ENCODE peak calls at places on chromosome 18, in nine cellular contexts. One of them, this sample, is unnamed.

GRCh38 chr18:36590621-36591580 is 237.9 kb downstream of the TPGS2 start:
- DNase-seq in HCT116: no peak
- DNase-seq in fibroblast of pulmonary artery: no peak
- DNase-seq in CD8-positive, alpha-beta T cell: no peak
- DNase-seq in lower lobe of right lung: no peak
- DNase-seq in cardiac muscle cell: no peak
- DNase-seq in right atrium auricular region: peak; percentile 44
- DNase-seq in PC-9: no peak
- DNase-seq in left ventricle myocardium inferior: no peak
- DNase-seq in this sample: no peak

GRCh38 chr18:13003466-13003896 is 12.3 kb downstream of the CEP192 start:
- DNase-seq in right atrium auricular region: no peak
- DNase-seq in CD8-positive, alpha-beta T cell: peak; percentile 6
- DNase-seq in fibroblast of pulmonary artery: peak; percentile 82
- DNase-seq in lower lobe of right lung: no peak
- DNase-seq in PC-9: no peak
- DNase-seq in left ventricle myocardium inferior: no peak
- DNase-seq in HCT116: peak; percentile 78
- DNase-seq in cardiac muscle cell: peak; percentile 48
- DNase-seq in this sample: peak; percentile 54

GRCh38 chr18:63848159-63848558 is 39.3 kb upstream of the SERPINB2 start:
- DNase-seq in cardiac muscle cell: peak; percentile 62
- DNase-seq in CD8-positive, alpha-beta T cell: no peak
- DNase-seq in left ventricle myocardium inferior: no peak
- DNase-seq in lower lobe of right lung: no peak
- DNase-seq in PC-9: peak; percentile 56
- DNase-seq in fibroblast of pulmonary artery: peak; percentile 73
- DNase-seq in right atrium auricular region: no peak
- DNase-seq in HCT116: peak; percentile 66
- DNase-seq in this sample: peak; percentile 67

GRCh38 chr18:13295894-13296293 is 77.3 kb downstream of the LDLRAD4 start:
- DNase-seq in HCT116: no peak
- DNase-seq in left ventricle myocardium inferior: no peak
- DNase-seq in lower lobe of right lung: no peak
- DNase-seq in PC-9: no peak
- DNase-seq in fibroblast of pulmonary artery: no peak
- DNase-seq in CD8-positive, alpha-beta T cell: no peak
- DNase-seq in cardiac muscle cell: no peak
- DNase-seq in right atrium auricular region: no peak
- DNase-seq in this sample: no peak

GRCh38 chr18:62436636-62437519 is 85.9 kb upstream of the ZCCHC2 start:
- DNase-seq in lower lobe of right lung: peak; percentile 87
- DNase-seq in left ventricle myocardium inferior: peak; percentile 89
- DNase-seq in cardiac muscle cell: no peak
- DNase-seq in PC-9: no peak
- DNase-seq in HCT116: no peak
- DNase-seq in CD8-positive, alpha-beta T cell: no peak
- DNase-seq in right atrium auricular region: peak; percentile 94
- DNase-seq in fibroblast of pulmonary artery: peak; percentile 89
- DNase-seq in this sample: no peak

GRCh38 chr18:21331094-21331493 is 89.1 kb downstream of the GREB1L start:
- DNase-seq in left ventricle myocardium inferior: no peak
- DNase-seq in fibroblast of pulmonary artery: no peak
- DNase-seq in cardiac muscle cell: no peak
- DNase-seq in CD8-positive, alpha-beta T cell: no peak
- DNase-seq in PC-9: no peak
- DNase-seq in HCT116: no peak
- DNase-seq in lower lobe of right lung: no peak
- DNase-seq in right atrium auricular region: no peak
- DNase-seq in this sample: no peak

GRCh38 chr18:22167471-22168151 is 1.8 kb upstream of the GATA6 start:
- DNase-seq in CD8-positive, alpha-beta T cell: no peak
- DNase-seq in PC-9: no peak
- DNase-seq in cardiac muscle cell: peak; percentile 68
- DNase-seq in right atrium auricular region: no peak
- DNase-seq in left ventricle myocardium inferior: peak; percentile 32
- DNase-seq in fibroblast of pulmonary artery: peak; percentile 66
- DNase-seq in lower lobe of right lung: no peak
- DNase-seq in HCT116: no peak
- DNase-seq in this sample: no peak

GRCh38 chr18:3345885-3346284 is 84.0 kb downstream of the MYL12B start:
- DNase-seq in cardiac muscle cell: no peak
- DNase-seq in right atrium auricular region: no peak
- DNase-seq in left ventricle myocardium inferior: no peak
- DNase-seq in fibroblast of pulmonary artery: peak; percentile 64
- DNase-seq in CD8-positive, alpha-beta T cell: no peak
- DNase-seq in lower lobe of right lung: no peak
- DNase-seq in HCT116: no peak
- DNase-seq in PC-9: no peak
- DNase-seq in this sample: no peak

GRCh38 chr18:62460851-62461300 is 61.9 kb upstream of the ZCCHC2 start:
- DNase-seq in HCT116: no peak
- DNase-seq in fibroblast of pulmonary artery: peak; percentile 68
- DNase-seq in cardiac muscle cell: no peak
- DNase-seq in right atrium auricular region: peak; percentile 71
- DNase-seq in CD8-positive, alpha-beta T cell: no peak
- DNase-seq in left ventricle myocardium inferior: no peak
- DNase-seq in PC-9: peak; percentile 40
- DNase-seq in lower lobe of right lung: peak; percentile 50
- DNase-seq in this sample: no peak

GRCh38 chr18:3626927-3627240 is 176.9 kb downstream of the TGIF1 start:
- DNase-seq in lower lobe of right lung: no peak
- DNase-seq in fibroblast of pulmonary artery: no peak
- DNase-seq in left ventricle myocardium inferior: no peak
- DNase-seq in PC-9: no peak
- DNase-seq in cardiac muscle cell: no peak
- DNase-seq in HCT116: no peak
- DNase-seq in right atrium auricular region: no peak
- DNase-seq in CD8-positive, alpha-beta T cell: no peak
- DNase-seq in this sample: no peak

GRCh38 chr18:58125183-58125582 is 81.2 kb downstream of the NEDD4L start:
- DNase-seq in fibroblast of pulmonary artery: no peak
- DNase-seq in HCT116: no peak
- DNase-seq in right atrium auricular region: no peak
- DNase-seq in CD8-positive, alpha-beta T cell: no peak
- DNase-seq in left ventricle myocardium inferior: no peak
- DNase-seq in lower lobe of right lung: no peak
- DNase-seq in PC-9: no peak
- DNase-seq in cardiac muscle cell: no peak
- DNase-seq in this sample: no peak
- TF ChIP-seq CTCF in fibroblast of pulmonary artery: no peak
- TF ChIP-seq CTCF in HCT116: no peak
- TF ChIP-seq CTCF in right atrium auricular region: no peak
- TF ChIP-seq CTCF in CD8-positive, alpha-beta T cell: no peak
- TF ChIP-seq CTCF in left ventricle myocardium inferior: no peak
- TF ChIP-seq CTCF in lower lobe of right lung: no peak
- TF ChIP-seq CTCF in PC-9: no peak
- TF ChIP-seq CTCF in cardiac muscle cell: no peak
- TF ChIP-seq CTCF in this sample: no peak

GRCh38 chr18:8800041-8800441 is 94.7 kb downstream of the MTCL1 start:
- DNase-seq in PC-9: no peak
- DNase-seq in right atrium auricular region: no peak
- DNase-seq in left ventricle myocardium inferior: no peak
- DNase-seq in cardiac muscle cell: no peak
- DNase-seq in lower lobe of right lung: no peak
- DNase-seq in fibroblast of pulmonary artery: peak; percentile 51
- DNase-seq in HCT116: no peak
- DNase-seq in CD8-positive, alpha-beta T cell: no peak
- DNase-seq in this sample: no peak
- H3K4me3 ChIP-seq in PC-9: peak overlapping the region; percentile 41
- H3K4me3 ChIP-seq in right atrium auricular region: no peak overlapping the region
- H3K4me3 ChIP-seq in left ventricle myocardium inferior: no peak overlapping the region
- H3K4me3 ChIP-seq in cardiac muscle cell: no peak overlapping the region
- H3K4me3 ChIP-seq in lower lobe of right lung: no peak overlapping the region
- H3K4me3 ChIP-seq in fibroblast of pulmonary artery: peak overlapping the region; percentile 10
- H3K4me3 ChIP-seq in HCT116: peak overlapping the region; percentile 32
- H3K4me3 ChIP-seq in CD8-positive, alpha-beta T cell: no peak overlapping the region
- H3K4me3 ChIP-seq in this sample: no peak overlapping the region

DNA sequence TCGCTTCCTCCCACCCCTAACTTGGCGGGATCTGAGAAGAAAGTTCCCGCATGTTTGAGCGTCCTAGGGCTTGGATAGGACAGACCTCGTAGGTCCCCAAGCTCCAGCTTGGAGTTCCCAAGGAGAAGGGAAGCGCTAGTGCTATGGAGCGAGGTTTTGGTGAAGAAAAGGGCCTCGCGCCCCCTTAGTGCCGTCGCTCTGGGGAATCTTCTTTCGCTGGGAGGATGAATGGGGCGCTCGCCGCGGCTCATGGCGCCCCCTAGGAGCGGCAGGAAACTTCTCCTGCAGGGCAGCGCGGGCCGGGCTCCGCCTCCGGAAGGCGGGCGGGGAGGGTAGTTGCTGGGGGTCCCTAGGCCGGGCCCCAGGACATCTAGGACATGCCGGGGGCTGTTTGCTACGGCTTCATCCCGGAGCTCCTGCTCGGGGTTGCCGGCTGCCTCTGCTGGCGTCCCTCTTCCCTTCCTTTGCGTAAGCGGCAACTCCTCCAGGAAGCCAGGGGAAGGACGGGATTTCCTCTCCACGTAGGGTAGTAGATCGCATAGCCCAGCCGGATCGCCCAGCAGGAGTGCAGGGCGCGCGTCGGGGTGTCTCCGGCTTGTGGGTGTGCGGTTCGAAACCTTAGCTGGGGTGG is 11.9 kb upstream of the SKOR2 start:
- DNase-seq in cardiac muscle cell: no peak
- DNase-seq in HCT116: no peak
- DNase-seq in PC-9: no peak
- DNase-seq in right atrium auricular region: no peak
- DNase-seq in fibroblast of pulmonary artery: no peak
- DNase-seq in left ventricle myocardium inferior: no peak
- DNase-seq in lower lobe of right lung: no peak
- DNase-seq in CD8-positive, alpha-beta T cell: no peak
- DNase-seq in this sample: no peak
- TF ChIP-seq CTCF in cardiac muscle cell: peak; percentile 25
- TF ChIP-seq CTCF in HCT116: no peak
- TF ChIP-seq CTCF in PC-9: no peak
- TF ChIP-seq CTCF in right atrium auricular region: peak; percentile 19
- TF ChIP-seq CTCF in fibroblast of pulmonary artery: no peak
- TF ChIP-seq CTCF in left ventricle myocardium inferior: no peak
- TF ChIP-seq CTCF in lower lobe of right lung: peak; percentile 8
- TF ChIP-seq CTCF in CD8-positive, alpha-beta T cell: no peak
- TF ChIP-seq CTCF in this sample: no peak

GRCh38 chr18:55337153-55337552 is 250.8 kb downstream of the TCF4 start:
- DNase-seq in CD8-positive, alpha-beta T cell: no peak
- DNase-seq in fibroblast of pulmonary artery: no peak
- DNase-seq in lower lobe of right lung: no peak
- DNase-seq in right atrium auricular region: no peak
- DNase-seq in HCT116: no peak
- DNase-seq in cardiac muscle cell: no peak
- DNase-seq in PC-9: no peak
- DNase-seq in left ventricle myocardium inferior: no peak
- DNase-seq in this sample: no peak
- H3K4me3 ChIP-seq in CD8-positive, alpha-beta T cell: no peak overlapping the region
- H3K4me3 ChIP-seq in fibroblast of pulmonary artery: no peak overlapping the region
- H3K4me3 ChIP-seq in lower lobe of right lung: no peak overlapping the region
- H3K4me3 ChIP-seq in right atrium auricular region: no peak overlapping the region
- H3K4me3 ChIP-seq in HCT116: no peak overlapping the region
- H3K4me3 ChIP-seq in cardiac muscle cell: no peak overlapping the region
- H3K4me3 ChIP-seq in PC-9: no peak overlapping the region
- H3K4me3 ChIP-seq in left ventricle myocardium inferior: peak overlapping the region; percentile 31
- H3K4me3 ChIP-seq in this sample: no peak overlapping the region

This sample was measured in GM12865.